ENCODE peak calls at places on chromosome 18, in seven cellular contexts. One of them, this sample, is unnamed.

GRCh38 chr18:45049548-45050307 is 369.0 kb downstream of the SETBP1 start:
- DNase-seq in nephron progenitor cell: no peak
- DNase-seq in midbrain: no peak
- DNase-seq in NCI-H2029: no peak
- DNase-seq in NB4: no peak
- DNase-seq in endothelial cell: no peak
- DNase-seq in astrocyte of the spinal cord: peak
- DNase-seq in this sample: no peak

GRCh38 chr18:66867653-66868052 is 263.8 kb upstream of the CDH19 start:
- DNase-seq in nephron progenitor cell: no peak
- DNase-seq in midbrain: no peak
- DNase-seq in NCI-H2029: no peak
- DNase-seq in NB4: no peak
- DNase-seq in endothelial cell: no peak
- DNase-seq in astrocyte of the spinal cord: peak
- DNase-seq in this sample: no peak

GRCh38 chr18:36297419-36298112 is at the start of gene FHOD3:
- DNase-seq in nephron progenitor cell: peak
- DNase-seq in midbrain: peak
- DNase-seq in NCI-H2029: peak
- DNase-seq in NB4: no peak
- DNase-seq in endothelial cell: peak
- DNase-seq in astrocyte of the spinal cord: peak
- DNase-seq in this sample: peak

GRCh38 chr18:39962546-39962945 is 1992.5 kb upstream of the PIK3C3 start:
- DNase-seq in nephron progenitor cell: no peak
- DNase-seq in midbrain: no peak
- DNase-seq in NCI-H2029: no peak
- DNase-seq in NB4: no peak
- DNase-seq in endothelial cell: no peak
- DNase-seq in astrocyte of the spinal cord: no peak
- DNase-seq in this sample: no peak

GRCh38 chr18:49499046-49499637 is 12.1 kb upstream of the C18orf32 start:
- DNase-seq in nephron progenitor cell: no peak
- DNase-seq in midbrain: no peak
- DNase-seq in NCI-H2029: no peak
- DNase-seq in NB4: no peak
- DNase-seq in endothelial cell: no peak
- DNase-seq in astrocyte of the spinal cord: no peak
- DNase-seq in this sample: no peak

GRCh38 chr18:48161911-48162698 is 231.6 kb upstream of the SMAD2 start:
- DNase-seq in nephron progenitor cell: no peak
- DNase-seq in midbrain: no peak
- DNase-seq in NCI-H2029: peak
- DNase-seq in NB4: peak
- DNase-seq in endothelial cell: no peak
- DNase-seq in astrocyte of the spinal cord: no peak
- DNase-seq in this sample: no peak

GRCh38 chr18:26429535-26429934 is 118.8 kb downstream of the KCTD1 start:
- DNase-seq in nephron progenitor cell: peak
- DNase-seq in midbrain: no peak
- DNase-seq in NCI-H2029: peak
- DNase-seq in NB4: no peak
- DNase-seq in endothelial cell: no peak
- DNase-seq in astrocyte of the spinal cord: peak
- DNase-seq in this sample: no peak

GRCh38 chr18:808086-808485 is 4.0 kb downstream of the YES1 start:
- DNase-seq in nephron progenitor cell: no peak
- DNase-seq in midbrain: no peak
- DNase-seq in NCI-H2029: no peak
- DNase-seq in NB4: no peak
- DNase-seq in endothelial cell: no peak
- DNase-seq in astrocyte of the spinal cord: peak
- DNase-seq in this sample: no peak

GRCh38 chr18:79918089-79919011 is 33.1 kb downstream of the SLC66A2 start:
- DNase-seq in nephron progenitor cell: no peak
- DNase-seq in midbrain: no peak
- DNase-seq in NCI-H2029: no peak
- DNase-seq in NB4: no peak
- DNase-seq in endothelial cell: no peak
- DNase-seq in astrocyte of the spinal cord: no peak
- DNase-seq in this sample: no peak

GRCh38 chr18:22800551-22800951 is 132.6 kb upstream of the RBBP8 start:
- DNase-seq in nephron progenitor cell: no peak
- DNase-seq in midbrain: no peak
- DNase-seq in NCI-H2029: no peak
- DNase-seq in NB4: no peak
- DNase-seq in endothelial cell: no peak
- DNase-seq in astrocyte of the spinal cord: no peak
- DNase-seq in this sample: no peak

GRCh38 chr18:69951182-69951581 is 3.5 kb upstream of the CD226 start:
- DNase-seq in nephron progenitor cell: no peak
- DNase-seq in midbrain: no peak
- DNase-seq in NCI-H2029: no peak
- DNase-seq in NB4: no peak
- DNase-seq in endothelial cell: no peak
- DNase-seq in astrocyte of the spinal cord: peak
- DNase-seq in this sample: no peak

GRCh38 chr18:29862824-29863223 is 1179.7 kb downstream of the DSC3 start:
- DNase-seq in nephron progenitor cell: no peak
- DNase-seq in midbrain: no peak
- DNase-seq in NCI-H2029: no peak
- DNase-seq in NB4: no peak
- DNase-seq in endothelial cell: no peak
- DNase-seq in astrocyte of the spinal cord: no peak
- DNase-seq in this sample: no peak

GRCh38 chr18:46169464-46169941 is 65.3 kb downstream of the HAUS1 start:
- DNase-seq in nephron progenitor cell: no peak
- DNase-seq in midbrain: no peak
- DNase-seq in NCI-H2029: no peak
- DNase-seq in NB4: peak
- DNase-seq in endothelial cell: no peak
- DNase-seq in astrocyte of the spinal cord: peak
- DNase-seq in this sample: no peak

GRCh38 chr18:49630246-49630699 is 68.4 kb downstream of the LIPG start:
- DNase-seq in nephron progenitor cell: no peak
- DNase-seq in midbrain: no peak
- DNase-seq in NCI-H2029: no peak
- DNase-seq in NB4: peak
- DNase-seq in endothelial cell: no peak
- DNase-seq in astrocyte of the spinal cord: no peak
- DNase-seq in this sample: no peak

GRCh38 chr18:12278153-12278764 is 24.1 kb downstream of the CIDEA start:
- DNase-seq in nephron progenitor cell: no peak
- DNase-seq in midbrain: no peak
- DNase-seq in NCI-H2029: no peak
- DNase-seq in NB4: no peak
- DNase-seq in endothelial cell: no peak
- DNase-seq in astrocyte of the spinal cord: no peak
- DNase-seq in this sample: no peak

GRCh38 chr18:66949419-66949818 is 345.5 kb upstream of the CDH19 start:
- DNase-seq in nephron progenitor cell: no peak
- DNase-seq in midbrain: no peak
- DNase-seq in NCI-H2029: no peak
- DNase-seq in NB4: no peak
- DNase-seq in endothelial cell: no peak
- DNase-seq in astrocyte of the spinal cord: no peak
- DNase-seq in this sample: no peak

GRCh38 chr18:34738173-34738894 is 28.2 kb downstream of the DTNA start:
- DNase-seq in nephron progenitor cell: no peak
- DNase-seq in midbrain: no peak
- DNase-seq in NCI-H2029: no peak
- DNase-seq in NB4: no peak
- DNase-seq in endothelial cell: no peak
- DNase-seq in astrocyte of the spinal cord: peak
- DNase-seq in this sample: peak

GRCh38 chr18:58456625-58457024 is 172.3 kb downstream of the ALPK2 start:
- DNase-seq in nephron progenitor cell: no peak
- DNase-seq in midbrain: no peak
- DNase-seq in NCI-H2029: peak
- DNase-seq in NB4: no peak
- DNase-seq in endothelial cell: no peak
- DNase-seq in astrocyte of the spinal cord: no peak
- DNase-seq in this sample: no peak

GRCh38 chr18:79546781-79547272 is 132.8 kb upstream of the CTDP1 start:
- DNase-seq in nephron progenitor cell: no peak
- DNase-seq in midbrain: peak
- DNase-seq in NCI-H2029: no peak
- DNase-seq in NB4: no peak
- DNase-seq in endothelial cell: no peak
- DNase-seq in astrocyte of the spinal cord: no peak
- DNase-seq in this sample: peak

GRCh38 chr18:13800505-13801259 is 23.3 kb upstream of the MC5R start:
- DNase-seq in nephron progenitor cell: peak
- DNase-seq in midbrain: peak
- DNase-seq in NCI-H2029: peak
- DNase-seq in NB4: no peak
- DNase-seq in endothelial cell: peak
- DNase-seq in astrocyte of the spinal cord: peak
- DNase-seq in this sample: peak